ENCODE peak calls at places on chromosomes 13 and 19, in seven cellular contexts. W is GM12892, R is HepG2, P is H1, Z is GM12878, A is K562, N is SK-N-SH. B is an unnamed sample.
A peak's percentile ranks its signal among the peaks of the same experiment; 100 is the strongest.

GRCh38 chr19:3986260-3987041 is 1.2 kb upstream of the EEF2 start:
- DNase-seq in W (peak; percentile 31), R (peak; percentile 72), P (no peak), Z (peak; percentile 56), A (peak; percentile 43), N (peak; percentile 68), B (peak; percentile 32)

GRCh38 chr13:49869514-49869913 is 66.6 kb downstream of the SPRYD7 start:
- DNase-seq in W (no peak), R (peak; percentile 53), P (peak; percentile 23), Z (no peak), A (peak; percentile 23), N (peak; percentile 43), B (no peak)

GRCh38 chr13:79745141-79745540 is 264.2 kb downstream of the NDFIP2 start:
- DNase-seq in W (no peak), R (no peak), P (no peak), Z (no peak), A (no peak), N (peak; percentile 9), B (no peak)

GRCh38 chr19:17739121-17739875 is 12.0 kb upstream of the FCHO1 start:
- DNase-seq in W (no peak), R (no peak), P (no peak), Z (peak; percentile 40), A (peak; percentile 78), N (peak; percentile 22), B (no peak)

GRCh38 chr13:101258071-101258470 is 158.2 kb downstream of the NALCN start:
- DNase-seq in W (no peak), R (peak; percentile 9), P (no peak), Z (peak; percentile 66), A (no peak), N (no peak), B (no peak)

GRCh38 chr13:51838235-51838846 is 6.6 kb downstream of the TMEM272 start:
- DNase-seq in W (no peak), R (no peak), P (no peak), Z (no peak), A (no peak), N (no peak), B (no peak)

GRCh38 chr19:29620931-29621351 is 14.9 kb downstream of the POP4 start:
- DNase-seq in W (no peak), R (no peak), P (no peak), Z (no peak), A (no peak), N (no peak), B (no peak)

GRCh38 chr13:61463027-61463426 is 47.4 kb upstream of the PCDH20 start:
- DNase-seq in W (no peak), R (no peak), P (no peak), Z (no peak), A (no peak), N (no peak), B (no peak)

GRCh38 chr13:92122454-92122853 is 724.0 kb downstream of the GPC5 start:
- DNase-seq in W (no peak), R (no peak), P (no peak), Z (no peak), A (no peak), N (no peak), B (no peak)

GRCh38 chr13:22055259-22055658 is 384.4 kb downstream of the FGF9 start:
- DNase-seq in W (no peak), R (no peak), P (no peak), Z (no peak), A (no peak), N (no peak), B (no peak)

DNA sequence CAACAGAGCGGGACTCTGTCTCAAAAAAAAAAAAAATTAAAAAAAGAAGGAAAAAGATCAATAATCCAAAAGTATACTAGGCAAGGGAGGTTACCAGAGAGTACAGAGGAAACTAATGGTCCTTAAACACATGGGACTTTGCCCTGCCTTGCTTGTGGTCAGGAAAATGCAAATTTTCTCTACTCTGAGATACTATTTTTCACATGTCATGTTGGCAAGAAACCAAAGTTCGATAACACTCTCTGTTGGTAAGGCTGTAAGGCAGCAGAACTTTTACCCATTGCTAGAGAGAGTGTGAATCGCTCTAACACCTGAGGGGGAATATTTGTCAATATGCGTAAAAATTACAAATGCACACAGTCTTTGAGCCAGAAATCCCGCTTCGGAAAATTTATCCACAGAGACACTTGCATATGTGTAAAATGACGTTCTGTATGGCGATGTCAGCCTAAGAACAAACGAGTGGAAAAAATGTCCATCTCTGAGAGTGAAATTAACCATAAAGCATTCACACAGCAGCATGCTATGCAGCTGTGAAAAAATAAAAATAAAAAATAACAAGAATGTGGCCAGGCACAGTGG is 9.4 kb upstream of the RFX1 start:
- DNase-seq in W (peak; percentile 42), R (peak; percentile 37), P (no peak), Z (peak; percentile 94), A (no peak), N (no peak), B (no peak)
- TF ChIP-seq POLR2AphosphoS5 in W (no peak), R (no peak), P (no peak), Z (peak; percentile 36), A (no peak), N (no peak), B (no peak)

GRCh38 chr13:46698015-46698414 is 98.9 kb downstream of the ESD start:
- DNase-seq in W (no peak), R (no peak), P (no peak), Z (no peak), A (no peak), N (no peak), B (no peak)

DNA sequence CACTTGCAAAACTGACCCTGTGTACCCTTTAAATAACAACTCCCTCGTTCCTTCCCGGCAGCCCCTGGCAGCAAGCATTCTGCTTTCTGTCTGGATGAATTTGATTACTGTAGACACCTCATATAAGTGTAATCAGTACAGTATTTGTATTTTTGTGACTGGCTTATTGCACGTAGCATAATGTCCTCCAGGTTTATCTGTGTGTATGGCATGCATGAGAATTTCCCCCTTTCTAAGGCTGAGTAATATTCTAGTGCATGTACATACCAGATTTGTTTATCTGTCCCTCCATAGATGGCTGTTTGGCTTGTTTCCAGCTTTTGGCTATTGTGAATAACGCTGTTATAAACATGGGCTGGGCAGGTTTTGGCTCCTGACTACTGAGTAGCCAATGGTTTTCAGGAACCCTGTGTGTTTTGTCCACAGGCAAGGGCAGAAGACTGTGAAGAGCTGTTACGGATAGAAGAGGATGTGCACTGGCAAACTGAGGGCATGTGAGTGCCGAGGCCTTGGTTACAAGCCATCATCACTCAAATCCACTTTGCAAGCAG is 98.0 kb downstream of the ESD start:
- DNase-seq in W (no peak), R (no peak), P (no peak), Z (no peak), A (no peak), N (peak; percentile 19), B (no peak)
- TF ChIP-seq TAF1 in W (no peak), R (no peak), P (no peak), Z (no peak), A (no peak), N (no peak), B (no peak)

GRCh38 chr19:39164289-39164688 is 32.5 kb upstream of the NCCRP1 start:
- DNase-seq in W (no peak), R (no peak), P (no peak), Z (no peak), A (no peak), N (no peak), B (no peak)

GRCh38 chr19:39165857-39166256 is 30.9 kb upstream of the NCCRP1 start:
- DNase-seq in W (no peak), R (no peak), P (no peak), Z (no peak), A (no peak), N (no peak), B (no peak)

GRCh38 chr19:39168258-39169142 is 28.3 kb upstream of the NCCRP1 start:
- DNase-seq in W (no peak), R (no peak), P (no peak), Z (no peak), A (no peak), N (no peak), B (no peak)

GRCh38 chr19:39167461-39168257 is 29.1 kb upstream of the NCCRP1 start:
- DNase-seq in W (no peak), R (no peak), P (no peak), Z (no peak), A (no peak), N (no peak), B (no peak)

DNA sequence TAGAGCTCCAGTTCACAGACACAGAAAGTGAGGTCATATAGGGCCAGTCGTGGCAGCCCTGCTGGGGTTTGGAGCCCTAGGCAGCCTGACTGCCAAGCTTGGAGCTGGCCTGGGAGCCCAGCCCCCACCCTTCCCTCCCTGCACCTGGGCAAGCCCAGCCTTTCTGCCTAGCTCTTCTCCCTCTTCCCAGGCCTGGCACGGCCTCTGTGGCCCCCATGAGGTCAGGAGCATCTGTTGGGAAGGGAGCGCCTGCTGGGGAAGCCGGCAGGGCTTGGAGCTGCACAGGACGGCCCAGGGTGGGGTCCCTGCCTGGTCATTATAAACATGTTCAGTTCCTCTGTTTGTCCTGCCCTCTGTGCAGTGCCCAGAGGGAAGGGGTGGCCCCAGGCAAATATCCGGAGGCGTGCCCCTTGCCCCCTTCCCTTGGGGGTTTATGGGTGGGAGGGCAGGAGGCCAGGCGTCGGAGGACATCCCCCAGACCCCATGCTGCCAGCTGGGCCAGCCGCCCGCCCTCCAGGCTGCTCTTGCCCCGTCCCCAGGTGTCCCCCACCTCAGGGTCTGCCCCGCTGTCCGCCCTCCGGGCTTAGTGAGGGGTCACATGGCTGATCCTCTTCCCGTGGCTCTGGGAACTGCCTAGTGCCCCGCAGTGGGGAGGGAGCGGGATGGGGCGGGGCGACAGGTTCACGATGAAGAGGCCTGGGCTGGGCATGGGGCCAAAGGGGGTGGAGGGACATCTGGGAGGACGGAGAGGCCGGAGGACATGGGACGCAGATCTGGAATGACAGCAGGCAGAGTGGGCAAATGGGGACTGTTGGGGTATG is 30.0 kb upstream of the NCCRP1 start:
- DNase-seq in W (no peak), R (peak; percentile 49), P (no peak), Z (no peak), A (no peak), N (peak; percentile 92), B (no peak)
- TF ChIP-seq POLR2AphosphoS5 in W (no peak), R (no peak), P (no peak), Z (no peak), A (no peak), N (no peak), B (no peak)

GRCh38 chr13:114062754-114063153 is 69.7 kb downstream of the RASA3 start:
- DNase-seq in W (no peak), R (no peak), P (no peak), Z (no peak), A (no peak), N (no peak), B (no peak)
- TF ChIP-seq TAF1 in W (no peak), R (no peak), P (no peak), Z (no peak), A (no peak), N (no peak), B (no peak)

GRCh38 chr19:7527516-7528191 is 5.2 kb downstream of the MCOLN1 start:
- DNase-seq in W (no peak), R (no peak), P (no peak), Z (no peak), A (no peak), N (no peak), B (no peak)
- TF ChIP-seq POLR2AphosphoS5 in W (no peak), R (no peak), P (no peak), Z (no peak), A (no peak), N (no peak), B (no peak)

DNA sequence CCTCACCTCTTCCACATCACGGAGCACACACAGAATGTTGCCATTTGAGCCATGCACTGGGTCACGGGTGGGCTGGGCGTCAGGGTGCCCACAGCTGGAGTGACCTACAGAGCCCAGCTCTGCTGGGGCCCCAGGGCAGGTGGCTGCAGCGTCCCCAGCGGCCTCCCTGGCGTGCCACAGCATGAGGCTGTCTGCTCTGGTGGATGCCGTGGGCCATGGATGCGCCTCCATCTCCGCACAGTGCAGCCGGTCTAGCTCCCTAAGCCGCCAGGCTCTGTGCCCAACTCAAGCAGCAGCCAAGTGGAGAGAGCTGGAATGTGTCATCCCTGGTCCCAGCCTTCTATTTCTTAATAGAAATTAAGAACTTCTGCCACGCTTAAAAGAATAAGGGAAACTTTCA is 59.1 kb downstream of the ATP11A start:
- DNase-seq in W (no peak), R (no peak), P (no peak), Z (no peak), A (no peak), N (no peak), B (no peak)
- TF ChIP-seq TAF1 in W (no peak), R (no peak), P (no peak), Z (no peak), A (no peak), N (no peak), B (no peak)